ENCODE peak calls at places on chromosomes 16 and 17, in seven cellular contexts. Q is colonic mucosa, P is ascending aorta, B is fibroblast of lung, C is ovary, A is PC-9, U is heart left ventricle. H is an unnamed sample.

GRCh38 chr17:55588446-55588845 is 77.2 kb upstream of the SMIM36 start:
- DNase-seq in Q (no peak), P (no peak), B (peak; percentile 47), C (no peak), A (peak; percentile 52), U (no peak), H (no peak)

GRCh38 chr17:78715000-78715771 is 66.9 kb downstream of the CYTH1 start:
- DNase-seq in Q (no peak), P (no peak), B (no peak), C (no peak), A (no peak), U (no peak), H (no peak)

GRCh38 chr17:156094-156621 is 18.8 kb downstream of the SCGB1C2 start:
- DNase-seq in Q (no peak), P (no peak), B (no peak), C (no peak), A (no peak), U (peak; percentile 12), H (no peak)

GRCh38 chr17:79907217-79907715 is 68.0 kb upstream of the CBX4 start:
- DNase-seq in Q (no peak), P (no peak), B (no peak), C (no peak), A (no peak), U (no peak), H (no peak)

GRCh38 chr16:54645328-54645727 is 285.3 kb upstream of the IRX5 start:
- DNase-seq in Q (no peak), P (no peak), B (no peak), C (no peak), A (no peak), U (no peak), H (no peak)

GRCh38 chr17:41429667-41430066 is 5.3 kb upstream of the KRT37 start:
- DNase-seq in Q (no peak), P (no peak), B (no peak), C (no peak), A (no peak), U (no peak), H (no peak)

GRCh38 chr16:65445313-65446260 is 323.7 kb upstream of the CDH11 start:
- DNase-seq in Q (no peak), P (no peak), B (peak; percentile 25), C (no peak), A (no peak), U (no peak), H (no peak)

GRCh38 chr16:86122681-86123342 is 223.8 kb downstream of the IRF8 start:
- DNase-seq in Q (no peak), P (no peak), B (no peak), C (no peak), A (no peak), U (no peak), H (no peak)

GRCh38 chr16:68257251-68257905 is 6.9 kb upstream of the SLC7A6 start:
- DNase-seq in Q (peak; percentile 59), P (no peak), B (no peak), C (no peak), A (peak; percentile 74), U (no peak), H (no peak)

GRCh38 chr17:77495575-77495974 is 354.8 kb downstream of the SEC14L1 start:
- DNase-seq in Q (no peak), P (peak; percentile 35), B (no peak), C (no peak), A (no peak), U (peak; percentile 14), H (no peak)

GRCh38 chr17:11852911-11853310 is 144.4 kb downstream of the ZNF18 start:
- DNase-seq in Q (no peak), P (no peak), B (peak; percentile 3), C (no peak), A (no peak), U (no peak), H (no peak)

GRCh38 chr17:74334393-74335039 is 8.5 kb downstream of the KIF19 start:
- DNase-seq in Q (no peak), P (no peak), B (no peak), C (no peak), A (no peak), U (no peak), H (no peak)

GRCh38 chr17:29573871-29574731 is 5.6 kb downstream of the TP53I13 start:
- DNase-seq in Q (peak; percentile 16), P (peak; percentile 56), B (no peak), C (no peak), A (no peak), U (no peak), H (no peak)

GRCh38 chr17:31581022-31581483 is 189.6 kb downstream of the RAB11FIP4 start:
- DNase-seq in Q (no peak), P (peak; percentile 90), B (peak; percentile 93), C (peak; percentile 77), A (peak; percentile 90), U (peak; percentile 89), H (no peak)

GRCh38 chr16:89410794-89411309 is 79.5 kb downstream of the ANKRD11 start:
- DNase-seq in Q (peak; percentile 49), P (peak; percentile 73), B (peak; percentile 89), C (peak; percentile 67), A (no peak), U (peak; percentile 62), H (peak; percentile 61)

GRCh38 chr17:40038882-40039513 is 15.2 kb downstream of the MED24 start:
- DNase-seq in Q (no peak), P (peak; percentile 88), B (peak; percentile 79), C (peak; percentile 67), A (no peak), U (peak; percentile 82), H (no peak)

GRCh38 chr17:2478446-2478845 is 33.2 kb downstream of the METTL16 start:
- DNase-seq in Q (no peak), P (no peak), B (no peak), C (no peak), A (no peak), U (no peak), H (no peak)

GRCh38 chr17:3888343-3889171 is 4.3 kb downstream of the CAMKK1 start:
- DNase-seq in Q (peak; percentile 88), P (peak; percentile 83), B (peak; percentile 94), C (peak; percentile 93), A (peak; percentile 74), U (peak; percentile 88), H (peak; percentile 71)

DNA sequence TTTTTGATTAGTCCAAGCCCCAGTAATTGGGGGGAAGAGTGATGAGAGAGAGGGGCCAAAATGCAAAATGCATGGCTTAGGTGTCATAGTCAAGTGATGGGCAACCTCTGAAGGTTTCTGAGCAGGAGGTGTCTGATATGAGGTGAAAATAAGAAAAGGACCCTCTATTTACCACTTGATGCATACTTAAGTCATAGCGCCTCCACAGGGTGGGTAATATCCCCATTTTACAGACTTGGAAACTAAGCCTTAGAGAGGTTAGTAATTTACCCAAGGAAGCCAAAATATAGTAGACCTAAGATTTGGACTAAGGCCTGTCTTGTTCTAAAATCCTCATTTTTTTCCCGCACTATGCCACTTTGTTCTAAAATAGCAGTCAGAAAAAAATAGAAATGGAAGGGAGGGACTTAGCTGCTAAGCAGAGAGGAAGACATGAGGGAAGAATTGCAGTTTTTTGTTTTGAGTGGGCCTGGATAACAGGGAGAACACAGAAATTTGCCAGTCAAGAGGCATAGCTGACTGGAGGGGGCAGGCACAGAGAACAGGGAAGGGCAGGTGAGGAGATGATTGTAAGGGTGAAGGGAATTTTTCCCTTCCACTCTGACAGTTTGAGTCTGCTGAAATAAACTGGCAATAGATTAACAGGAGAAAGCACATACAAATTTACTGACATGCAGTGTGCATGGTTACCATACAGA is 2.3 kb upstream of the GRB2 start:
- DNase-seq in Q (no peak), P (no peak), B (no peak), C (no peak), A (no peak), U (no peak), H (no peak)
- TF ChIP-seq CTCF in Q (no peak), P (no peak), B (no peak), C (no peak), A (no peak), U (no peak), H (no peak)

GRCh38 chr16:728890-729744 is 2.2 kb downstream of the HAGHL start:
- DNase-seq in Q (no peak), P (no peak), B (no peak), C (no peak), A (peak; percentile 29), U (peak; percentile 33), H (no peak)
- H3K4me3 ChIP-seq in Q (no peak overlapping the region), P (peak overlapping the region; percentile 65), B (no peak overlapping the region), C (no peak overlapping the region), A (no peak overlapping the region), U (no peak overlapping the region), H (no peak overlapping the region)

DNA sequence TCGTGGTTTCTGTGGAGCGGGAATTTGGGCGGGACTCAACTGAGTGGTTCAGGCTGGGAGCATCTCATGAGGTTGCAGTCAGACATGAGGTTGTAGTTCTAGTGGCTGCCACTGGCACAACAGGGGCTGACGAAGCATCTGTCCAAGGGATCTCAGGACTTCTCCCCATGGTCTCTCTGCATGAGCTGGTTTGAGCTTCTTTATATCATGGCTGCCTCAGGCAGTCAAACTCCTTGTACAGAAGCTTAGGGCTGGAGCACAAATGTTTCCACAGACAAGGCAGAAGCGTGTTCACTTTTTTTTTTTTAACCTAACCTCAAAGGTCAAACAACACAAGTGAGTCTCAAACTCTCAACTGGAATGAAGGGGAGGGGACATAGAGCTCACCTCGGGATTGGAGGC is 243.3 kb downstream of the MSI2 start:
- DNase-seq in Q (no peak), P (no peak), B (peak; percentile 63), C (no peak), A (no peak), U (no peak), H (no peak)
- TF ChIP-seq CTCF in Q (no peak), P (no peak), B (no peak), C (no peak), A (no peak), U (no peak), H (no peak)

DNA sequence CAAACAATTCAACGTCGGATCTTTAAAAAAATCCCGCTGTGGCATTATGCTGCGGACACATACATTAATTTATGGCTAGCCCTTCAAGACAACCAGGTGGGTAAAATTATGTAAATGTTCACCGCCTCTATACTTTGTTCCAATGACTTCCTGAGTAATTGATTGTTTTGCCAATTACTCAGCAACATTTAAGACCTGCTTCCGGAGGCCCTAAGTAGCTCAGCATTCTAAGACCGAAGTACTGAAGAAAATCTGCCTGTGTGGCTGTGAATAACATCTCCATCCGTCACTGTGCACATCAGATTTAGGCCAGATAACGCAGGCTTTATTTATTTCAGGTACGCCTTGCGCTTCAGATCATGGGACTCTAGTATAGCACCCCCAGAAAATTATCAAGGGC is 23.3 kb downstream of the QPRT start:
- DNase-seq in Q (no peak), P (no peak), B (no peak), C (no peak), A (no peak), U (no peak), H (no peak)
- H3K4me3 ChIP-seq in Q (no peak overlapping the region), P (no peak overlapping the region), B (no peak overlapping the region), C (no peak overlapping the region), A (no peak overlapping the region), U (no peak overlapping the region), H (no peak overlapping the region)

DNA sequence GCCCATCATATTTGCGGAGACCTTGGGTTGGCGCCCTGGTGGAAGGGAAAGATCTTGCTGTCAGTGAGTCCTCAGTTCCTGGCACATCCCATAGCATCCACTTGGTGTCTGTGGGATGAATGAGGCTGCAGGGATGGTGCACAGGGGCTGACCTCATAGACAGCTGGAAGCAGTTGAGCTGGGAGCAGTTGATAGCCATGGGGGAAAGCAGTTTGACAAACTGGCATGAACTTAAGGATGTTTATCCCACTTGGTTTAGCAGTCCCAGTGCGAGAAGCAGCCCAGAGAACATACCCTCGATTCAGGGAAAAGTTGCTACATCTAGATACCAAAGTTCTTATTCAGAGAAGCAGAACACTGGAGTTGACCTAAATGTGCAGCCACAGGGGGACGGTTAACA is 80.7 kb downstream of the SNX29 start:
- DNase-seq in Q (no peak), P (no peak), B (peak; percentile 22), C (no peak), A (no peak), U (no peak), H (no peak)
- TF ChIP-seq CTCF in Q (no peak), P (no peak), B (no peak), C (no peak), A (no peak), U (no peak), H (no peak)

H was measured in kidney epithelial cell.